ENCODE peak calls at places on chromosomes 3 and 15, in five cellular contexts. One of them, this sample, is unnamed.

GRCh38 chr15:69908060-69908459 is 189.7 kb downstream of the TLE3 start:
- DNase-seq in stimulated activated CD4-positive, alpha-beta T cell treated with anti-CD3 and anti-CD28 coated beads, TNF-alpha, amount 100 ng/mL, for 24 hours: no peak
- DNase-seq in mucosa of descending colon: no peak
- DNase-seq in tibial artery: no peak
- DNase-seq in brain microvascular endothelial cell: no peak
- DNase-seq in this sample: no peak

GRCh38 chr3:6799264-6799915 is 61.5 kb upstream of the GRM7 start:
- DNase-seq in tibial artery: no peak
- DNase-seq in mucosa of descending colon: no peak
- DNase-seq in stimulated activated CD4-positive, alpha-beta T cell treated with anti-CD3 and anti-CD28 coated beads, TNF-alpha, amount 100 ng/mL, for 24 hours: no peak
- DNase-seq in brain microvascular endothelial cell: no peak
- DNase-seq in this sample: peak; percentile 1

GRCh38 chr3:113084777-113085176 is 94.0 kb downstream of the GTPBP8 start:
- DNase-seq in stimulated activated CD4-positive, alpha-beta T cell treated with anti-CD3 and anti-CD28 coated beads, TNF-alpha, amount 100 ng/mL, for 24 hours: no peak
- DNase-seq in tibial artery: no peak
- DNase-seq in brain microvascular endothelial cell: peak; percentile 31
- DNase-seq in mucosa of descending colon: no peak
- DNase-seq in this sample: peak; percentile 54

GRCh38 chr3:129985113-129985512 is 10.6 kb downstream of the TRH start:
- DNase-seq in brain microvascular endothelial cell: no peak
- DNase-seq in stimulated activated CD4-positive, alpha-beta T cell treated with anti-CD3 and anti-CD28 coated beads, TNF-alpha, amount 100 ng/mL, for 24 hours: no peak
- DNase-seq in mucosa of descending colon: no peak
- DNase-seq in tibial artery: no peak
- DNase-seq in this sample: no peak

GRCh38 chr3:141360888-141361598 is 7.3 kb upstream of the ZBTB38 start:
- DNase-seq in mucosa of descending colon: no peak
- DNase-seq in brain microvascular endothelial cell: peak; percentile 96
- DNase-seq in tibial artery: no peak
- DNase-seq in stimulated activated CD4-positive, alpha-beta T cell treated with anti-CD3 and anti-CD28 coated beads, TNF-alpha, amount 100 ng/mL, for 24 hours: no peak
- DNase-seq in this sample: peak; percentile 82

GRCh38 chr15:67181221-67181639 is 73.2 kb downstream of the AAGAB start:
- DNase-seq in stimulated activated CD4-positive, alpha-beta T cell treated with anti-CD3 and anti-CD28 coated beads, TNF-alpha, amount 100 ng/mL, for 24 hours: no peak
- DNase-seq in tibial artery: peak; percentile 15
- DNase-seq in mucosa of descending colon: peak; percentile 33
- DNase-seq in brain microvascular endothelial cell: no peak
- DNase-seq in this sample: no peak

GRCh38 chr15:59688383-59688887 is 685 bp downstream of the BNIP2 start:
- DNase-seq in brain microvascular endothelial cell: peak; percentile 58
- DNase-seq in tibial artery: peak; percentile 68
- DNase-seq in mucosa of descending colon: no peak
- DNase-seq in stimulated activated CD4-positive, alpha-beta T cell treated with anti-CD3 and anti-CD28 coated beads, TNF-alpha, amount 100 ng/mL, for 24 hours: no peak
- DNase-seq in this sample: no peak

GRCh38 chr15:69659454-69660050 is 206.9 kb downstream of the RPLP1 start:
- DNase-seq in mucosa of descending colon: no peak
- DNase-seq in stimulated activated CD4-positive, alpha-beta T cell treated with anti-CD3 and anti-CD28 coated beads, TNF-alpha, amount 100 ng/mL, for 24 hours: no peak
- DNase-seq in tibial artery: no peak
- DNase-seq in brain microvascular endothelial cell: no peak
- DNase-seq in this sample: peak; percentile 39

GRCh38 chr15:50148362-50148963 is 29.4 kb upstream of the ATP8B4 start:
- DNase-seq in brain microvascular endothelial cell: peak; percentile 64
- DNase-seq in mucosa of descending colon: no peak
- DNase-seq in stimulated activated CD4-positive, alpha-beta T cell treated with anti-CD3 and anti-CD28 coated beads, TNF-alpha, amount 100 ng/mL, for 24 hours: no peak
- DNase-seq in tibial artery: no peak
- DNase-seq in this sample: peak; percentile 75

GRCh38 chr3:9399746-9400145 is 2.3 kb downstream of the SETD5 start:
- DNase-seq in tibial artery: peak; percentile 82
- DNase-seq in stimulated activated CD4-positive, alpha-beta T cell treated with anti-CD3 and anti-CD28 coated beads, TNF-alpha, amount 100 ng/mL, for 24 hours: no peak
- DNase-seq in brain microvascular endothelial cell: peak; percentile 94
- DNase-seq in mucosa of descending colon: peak; percentile 79
- DNase-seq in this sample: peak; percentile 75

GRCh38 chr15:34213690-34214089 is 3.8 kb upstream of the KATNBL1 start:
- DNase-seq in brain microvascular endothelial cell: no peak
- DNase-seq in mucosa of descending colon: no peak
- DNase-seq in stimulated activated CD4-positive, alpha-beta T cell treated with anti-CD3 and anti-CD28 coated beads, TNF-alpha, amount 100 ng/mL, for 24 hours: no peak
- DNase-seq in tibial artery: no peak
- DNase-seq in this sample: no peak

GRCh38 chr15:101014276-101014675 is 95.1 kb downstream of the LRRK1 start:
- DNase-seq in mucosa of descending colon: no peak
- DNase-seq in brain microvascular endothelial cell: no peak
- DNase-seq in stimulated activated CD4-positive, alpha-beta T cell treated with anti-CD3 and anti-CD28 coated beads, TNF-alpha, amount 100 ng/mL, for 24 hours: no peak
- DNase-seq in tibial artery: no peak
- DNase-seq in this sample: no peak

GRCh38 chr15:80549191-80549590 is 145.0 kb downstream of the ARNT2 start:
- DNase-seq in stimulated activated CD4-positive, alpha-beta T cell treated with anti-CD3 and anti-CD28 coated beads, TNF-alpha, amount 100 ng/mL, for 24 hours: no peak
- DNase-seq in tibial artery: no peak
- DNase-seq in mucosa of descending colon: no peak
- DNase-seq in brain microvascular endothelial cell: no peak
- DNase-seq in this sample: no peak

GRCh38 chr3:152202976-152203626 is 65.6 kb upstream of the MBNL1 start:
- DNase-seq in brain microvascular endothelial cell: no peak
- DNase-seq in mucosa of descending colon: no peak
- DNase-seq in tibial artery: no peak
- DNase-seq in stimulated activated CD4-positive, alpha-beta T cell treated with anti-CD3 and anti-CD28 coated beads, TNF-alpha, amount 100 ng/mL, for 24 hours: no peak
- DNase-seq in this sample: no peak

GRCh38 chr3:129122697-129123055 is 1.1 kb upstream of the RAB43 start:
- DNase-seq in tibial artery: peak; percentile 36
- DNase-seq in mucosa of descending colon: no peak
- DNase-seq in brain microvascular endothelial cell: no peak
- DNase-seq in stimulated activated CD4-positive, alpha-beta T cell treated with anti-CD3 and anti-CD28 coated beads, TNF-alpha, amount 100 ng/mL, for 24 hours: no peak
- DNase-seq in this sample: no peak

GRCh38 chr3:144760831-144761230 is 789.2 kb downstream of the DIPK2A start:
- DNase-seq in brain microvascular endothelial cell: peak; percentile 22
- DNase-seq in tibial artery: no peak
- DNase-seq in mucosa of descending colon: no peak
- DNase-seq in stimulated activated CD4-positive, alpha-beta T cell treated with anti-CD3 and anti-CD28 coated beads, TNF-alpha, amount 100 ng/mL, for 24 hours: no peak
- DNase-seq in this sample: no peak

GRCh38 chr3:134326126-134326525 is 48.1 kb downstream of the AMOTL2 start:
- DNase-seq in mucosa of descending colon: no peak
- DNase-seq in tibial artery: no peak
- DNase-seq in stimulated activated CD4-positive, alpha-beta T cell treated with anti-CD3 and anti-CD28 coated beads, TNF-alpha, amount 100 ng/mL, for 24 hours: no peak
- DNase-seq in brain microvascular endothelial cell: no peak
- DNase-seq in this sample: no peak

GRCh38 chr15:32682569-32682968 is 35.2 kb upstream of the GREM1 start:
- DNase-seq in tibial artery: peak; percentile 39
- DNase-seq in brain microvascular endothelial cell: peak; percentile 90
- DNase-seq in mucosa of descending colon: no peak
- DNase-seq in stimulated activated CD4-positive, alpha-beta T cell treated with anti-CD3 and anti-CD28 coated beads, TNF-alpha, amount 100 ng/mL, for 24 hours: no peak
- DNase-seq in this sample: peak; percentile 36

GRCh38 chr3:54649551-54649950 is 278.3 kb downstream of the LRTM1 start:
- DNase-seq in tibial artery: no peak
- DNase-seq in mucosa of descending colon: no peak
- DNase-seq in brain microvascular endothelial cell: no peak
- DNase-seq in stimulated activated CD4-positive, alpha-beta T cell treated with anti-CD3 and anti-CD28 coated beads, TNF-alpha, amount 100 ng/mL, for 24 hours: no peak
- DNase-seq in this sample: no peak

GRCh38 chr3:173653781-173654180 is 256.2 kb downstream of the NLGN1 start:
- DNase-seq in mucosa of descending colon: no peak
- DNase-seq in stimulated activated CD4-positive, alpha-beta T cell treated with anti-CD3 and anti-CD28 coated beads, TNF-alpha, amount 100 ng/mL, for 24 hours: no peak
- DNase-seq in brain microvascular endothelial cell: no peak
- DNase-seq in tibial artery: no peak
- DNase-seq in this sample: peak; percentile 25

GRCh38 chr15:28098766-28099554 is at the start of gene OCA2:
- DNase-seq in stimulated activated CD4-positive, alpha-beta T cell treated with anti-CD3 and anti-CD28 coated beads, TNF-alpha, amount 100 ng/mL, for 24 hours: peak; percentile 40
- DNase-seq in tibial artery: peak; percentile 48
- DNase-seq in brain microvascular endothelial cell: no peak
- DNase-seq in mucosa of descending colon: no peak
- DNase-seq in this sample: peak; percentile 53

GRCh38 chr3:61559108-61559731 is 2.2 kb upstream of the PTPRG start:
- DNase-seq in tibial artery: no peak
- DNase-seq in mucosa of descending colon: no peak
- DNase-seq in brain microvascular endothelial cell: no peak
- DNase-seq in stimulated activated CD4-positive, alpha-beta T cell treated with anti-CD3 and anti-CD28 coated beads, TNF-alpha, amount 100 ng/mL, for 24 hours: no peak
- DNase-seq in this sample: no peak

GRCh38 chr15:85789496-85789875 is 5.2 kb downstream of the KLHL25 start:
- DNase-seq in mucosa of descending colon: no peak
- DNase-seq in stimulated activated CD4-positive, alpha-beta T cell treated with anti-CD3 and anti-CD28 coated beads, TNF-alpha, amount 100 ng/mL, for 24 hours: no peak
- DNase-seq in tibial artery: no peak
- DNase-seq in brain microvascular endothelial cell: no peak
- DNase-seq in this sample: no peak

GRCh38 chr3:59641169-59641914 is 591.5 kb upstream of the CFAP20DC start:
- DNase-seq in mucosa of descending colon: no peak
- DNase-seq in stimulated activated CD4-positive, alpha-beta T cell treated with anti-CD3 and anti-CD28 coated beads, TNF-alpha, amount 100 ng/mL, for 24 hours: no peak
- DNase-seq in tibial artery: peak; percentile 66
- DNase-seq in brain microvascular endothelial cell: no peak
- DNase-seq in this sample: no peak

GRCh38 chr3:16789344-16790100 is 95.2 kb upstream of the PLCL2 start:
- DNase-seq in tibial artery: no peak
- DNase-seq in mucosa of descending colon: no peak
- DNase-seq in stimulated activated CD4-positive, alpha-beta T cell treated with anti-CD3 and anti-CD28 coated beads, TNF-alpha, amount 100 ng/mL, for 24 hours: no peak
- DNase-seq in brain microvascular endothelial cell: no peak
- DNase-seq in this sample: no peak

GRCh38 chr15:66524801-66525200 is 19.7 kb downstream of the ZWILCH start:
- DNase-seq in mucosa of descending colon: no peak
- DNase-seq in brain microvascular endothelial cell: no peak
- DNase-seq in stimulated activated CD4-positive, alpha-beta T cell treated with anti-CD3 and anti-CD28 coated beads, TNF-alpha, amount 100 ng/mL, for 24 hours: no peak
- DNase-seq in tibial artery: no peak
- DNase-seq in this sample: no peak